ENCODE peak calls at places on chromosomes 13 and 19, in five cellular contexts. Y is mucosa of gallbladder, A is EL, I is H4, T is type B pancreatic cell. U is an unnamed sample.

GRCh38 chr19:18933297-18933696 is 7.7 kb downstream of the HOMER3 start:
- DNase-seq in I (no peak), T (no peak), Y (no peak), A (no peak), U (no peak)

GRCh38 chr19:38197937-38198704 is 25.9 kb downstream of the DPF1 start:
- DNase-seq in Y (no peak), A (no peak), T (no peak), I (no peak), U (no peak)

GRCh38 chr13:109105899-109106298 is 476.5 kb downstream of the MYO16 start:
- DNase-seq in A (no peak), T (no peak), Y (no peak), I (no peak), U (no peak)

GRCh38 chr13:33514362-33514761 is 228.8 kb upstream of the STARD13 start:
- DNase-seq in A (no peak), Y (no peak), T (no peak), I (no peak), U (no peak)

GRCh38 chr19:5128251-5128931 is 159.5 kb downstream of the KDM4B start:
- DNase-seq in I (no peak), A (peak), Y (peak), T (no peak), U (no peak)

GRCh38 chr13:55361141-55361540 is 1779.6 kb upstream of the PRR20A start:
- DNase-seq in A (no peak), Y (no peak), T (no peak), I (peak), U (no peak)

GRCh38 chr13:98984983-98985382 is 7.1 kb upstream of the DOCK9 start:
- DNase-seq in A (no peak), Y (no peak), I (no peak), T (no peak), U (no peak)

GRCh38 chr13:110233682-110234280 is 73.2 kb downstream of the COL4A1 start:
- DNase-seq in I (no peak), Y (peak), A (no peak), T (no peak), U (no peak)

GRCh38 chr13:44050450-44051063 is 170.9 kb downstream of the LACC1 start:
- DNase-seq in I (no peak), Y (no peak), A (peak), T (no peak), U (no peak)

GRCh38 chr19:32364040-32364439 is 18.6 kb downstream of the ZNF507 start:
- DNase-seq in Y (no peak), T (no peak), A (no peak), I (no peak), U (no peak)

GRCh38 chr19:55712804-55713631 is 25.2 kb downstream of the NLRP9 start:
- DNase-seq in A (no peak), I (no peak), Y (no peak), T (no peak), U (no peak)

GRCh38 chr19:45558399-45558878 is 26.2 kb downstream of the OPA3 start:
- DNase-seq in A (peak), Y (peak), T (no peak), I (no peak), U (peak)

GRCh38 chr19:45769821-45770191 is 754 bp upstream of the SIX5 start:
- DNase-seq in Y (peak), A (no peak), I (peak), T (no peak), U (no peak)

GRCh38 chr13:45055198-45055901 is 65.0 kb upstream of the GTF2F2 start:
- DNase-seq in I (peak), Y (no peak), A (peak), T (no peak), U (no peak)

GRCh38 chr13:25371608-25372274 is at the start of gene ATP8A2:
- DNase-seq in T (no peak), Y (no peak), I (no peak), A (no peak), U (no peak)

GRCh38 chr13:22091222-22091970 is 420.5 kb downstream of the FGF9 start:
- DNase-seq in A (no peak), T (no peak), Y (peak), I (no peak), U (no peak)

GRCh38 chr19:4121815-4122214 is 2.1 kb downstream of the MAP2K2 start:
- DNase-seq in Y (no peak), A (no peak), I (no peak), T (no peak), U (no peak)

GRCh38 chr13:102704238-102704750 is 9.4 kb upstream of the METTL21C start:
- DNase-seq in T (no peak), Y (no peak), A (no peak), I (no peak), U (no peak)

GRCh38 chr13:72757792-72758535 is 23.7 kb downstream of the DIS3 start:
- DNase-seq in A (peak), I (no peak), Y (no peak), T (no peak), U (no peak)

GRCh38 chr19:3982701-3983541 is 2.3 kb downstream of the EEF2 start:
- DNase-seq in I (no peak), Y (no peak), T (no peak), A (peak), U (no peak)

GRCh38 chr13:110628952-110629701 is 13.8 kb downstream of the NAXD start:
- DNase-seq in Y (no peak), A (no peak), I (no peak), T (no peak), U (no peak)

GRCh38 chr13:36297600-36298338 is at the start of gene CCDC169:
- DNase-seq in A (peak), Y (peak), I (peak), T (peak), U (peak)

GRCh38 chr19:46202872-46203860 is 26.4 kb upstream of the IGFL1 start:
- DNase-seq in I (no peak), T (no peak), Y (no peak), A (no peak), U (no peak)

GRCh38 chr13:113967729-113968462 is 6.0 kb downstream of the C13orf46 start:
- DNase-seq in Y (no peak), I (no peak), T (no peak), A (no peak), U (no peak)

GRCh38 chr13:44920013-44920412 is 69.3 kb downstream of the NUFIP1 start:
- DNase-seq in A (no peak), I (no peak), Y (no peak), T (no peak), U (no peak)

GRCh38 chr19:39263912-39264305 is 4.3 kb upstream of the IFNL2 start:
- DNase-seq in Y (no peak), I (no peak), A (no peak), T (no peak), U (no peak)

GRCh38 chr19:55094456-55095259 is 19.0 kb downstream of the EPS8L1 start:
- DNase-seq in Y (no peak), I (no peak), A (no peak), T (no peak), U (no peak)

GRCh38 chr13:44815507-44816074 is 173.7 kb downstream of the NUFIP1 start:
- DNase-seq in Y (peak), A (peak), T (no peak), I (peak), U (no peak)

GRCh38 chr19:41991025-41991424 is 3.0 kb downstream of the ATP1A3 start:
- DNase-seq in A (no peak), I (no peak), T (no peak), Y (no peak), U (no peak)

GRCh38 chr19:485583-486236 is 10.6 kb upstream of the MADCAM1 start:
- DNase-seq in A (peak), Y (peak), I (peak), T (no peak), U (peak)